ENCODE peak calls at places on chromosome 20, in nine cellular contexts. One of them, this sample, is unnamed.

GRCh38 chr20:48025661-48026060 is 240.4 kb upstream of the SULF2 start:
- DNase-seq in psoas muscle: no peak
- DNase-seq in NCI-H2081: no peak
- DNase-seq in heart right ventricle: no peak
- DNase-seq in SW 1271: no peak
- DNase-seq in iris pigment epithelial cell: peak; percentile 52
- DNase-seq in Daoy: peak; percentile 55
- DNase-seq in activated CD4-positive, alpha-beta T cell treated with anti-CD3 and anti-CD28 coated beads for 48 hours: no peak
- DNase-seq in MV-4-11: peak; percentile 19
- DNase-seq in this sample: no peak

GRCh38 chr20:57159945-57160610 is 106.4 kb downstream of the BMP7 start:
- DNase-seq in SW 1271: no peak
- DNase-seq in heart right ventricle: no peak
- DNase-seq in MV-4-11: no peak
- DNase-seq in psoas muscle: no peak
- DNase-seq in Daoy: no peak
- DNase-seq in NCI-H2081: no peak
- DNase-seq in activated CD4-positive, alpha-beta T cell treated with anti-CD3 and anti-CD28 coated beads for 48 hours: no peak
- DNase-seq in iris pigment epithelial cell: no peak
- DNase-seq in this sample: no peak

GRCh38 chr20:44080646-44081267 is 106.2 kb downstream of the JPH2 start:
- DNase-seq in NCI-H2081: peak; percentile 57
- DNase-seq in psoas muscle: peak; percentile 72
- DNase-seq in MV-4-11: peak; percentile 56
- DNase-seq in iris pigment epithelial cell: peak; percentile 79
- DNase-seq in Daoy: peak; percentile 77
- DNase-seq in SW 1271: peak; percentile 73
- DNase-seq in heart right ventricle: peak; percentile 52
- DNase-seq in activated CD4-positive, alpha-beta T cell treated with anti-CD3 and anti-CD28 coated beads for 48 hours: peak; percentile 83
- DNase-seq in this sample: peak; percentile 84

GRCh38 chr20:54140927-54141566 is 32.7 kb downstream of the CYP24A1 start:
- DNase-seq in SW 1271: peak; percentile 74
- DNase-seq in NCI-H2081: no peak
- DNase-seq in activated CD4-positive, alpha-beta T cell treated with anti-CD3 and anti-CD28 coated beads for 48 hours: no peak
- DNase-seq in psoas muscle: no peak
- DNase-seq in MV-4-11: no peak
- DNase-seq in Daoy: peak; percentile 15
- DNase-seq in heart right ventricle: no peak
- DNase-seq in iris pigment epithelial cell: peak; percentile 81
- DNase-seq in this sample: no peak

GRCh38 chr20:17228624-17229061 is 1.8 kb downstream of the PCSK2 start:
- DNase-seq in NCI-H2081: peak; percentile 60
- DNase-seq in SW 1271: no peak
- DNase-seq in psoas muscle: no peak
- DNase-seq in Daoy: no peak
- DNase-seq in activated CD4-positive, alpha-beta T cell treated with anti-CD3 and anti-CD28 coated beads for 48 hours: no peak
- DNase-seq in iris pigment epithelial cell: no peak
- DNase-seq in MV-4-11: no peak
- DNase-seq in heart right ventricle: peak; percentile 8
- DNase-seq in this sample: no peak

GRCh38 chr20:34579191-34579661 is 20.7 kb downstream of the MAP1LC3A start:
- DNase-seq in iris pigment epithelial cell: peak; percentile 78
- DNase-seq in heart right ventricle: peak; percentile 56
- DNase-seq in NCI-H2081: no peak
- DNase-seq in MV-4-11: peak; percentile 54
- DNase-seq in SW 1271: no peak
- DNase-seq in activated CD4-positive, alpha-beta T cell treated with anti-CD3 and anti-CD28 coated beads for 48 hours: no peak
- DNase-seq in psoas muscle: peak; percentile 82
- DNase-seq in Daoy: peak; percentile 80
- DNase-seq in this sample: no peak

GRCh38 chr20:39661833-39662232 is 699.7 kb downstream of the DHX35 start:
- DNase-seq in activated CD4-positive, alpha-beta T cell treated with anti-CD3 and anti-CD28 coated beads for 48 hours: no peak
- DNase-seq in NCI-H2081: no peak
- DNase-seq in heart right ventricle: no peak
- DNase-seq in psoas muscle: no peak
- DNase-seq in Daoy: peak; percentile 9
- DNase-seq in SW 1271: peak; percentile 74
- DNase-seq in MV-4-11: peak; percentile 75
- DNase-seq in iris pigment epithelial cell: no peak
- DNase-seq in this sample: no peak

GRCh38 chr20:49685809-49686208 is 27.9 kb downstream of the B4GALT5 start:
- DNase-seq in MV-4-11: peak; percentile 30
- DNase-seq in Daoy: peak; percentile 33
- DNase-seq in activated CD4-positive, alpha-beta T cell treated with anti-CD3 and anti-CD28 coated beads for 48 hours: no peak
- DNase-seq in SW 1271: no peak
- DNase-seq in psoas muscle: no peak
- DNase-seq in heart right ventricle: no peak
- DNase-seq in iris pigment epithelial cell: peak; percentile 66
- DNase-seq in NCI-H2081: no peak
- DNase-seq in this sample: no peak

GRCh38 chr20:62025832-62026563 is 39.7 kb downstream of the TAF4 start:
- DNase-seq in Daoy: no peak
- DNase-seq in psoas muscle: peak; percentile 36
- DNase-seq in NCI-H2081: no peak
- DNase-seq in iris pigment epithelial cell: peak; percentile 84
- DNase-seq in MV-4-11: peak; percentile 93
- DNase-seq in heart right ventricle: no peak
- DNase-seq in SW 1271: no peak
- DNase-seq in activated CD4-positive, alpha-beta T cell treated with anti-CD3 and anti-CD28 coated beads for 48 hours: peak; percentile 20
- DNase-seq in this sample: peak; percentile 48

GRCh38 chr20:64064145-64064698 is 1.2 kb downstream of the TCEA2 start:
- DNase-seq in iris pigment epithelial cell: peak; percentile 49
- DNase-seq in Daoy: peak; percentile 75
- DNase-seq in MV-4-11: no peak
- DNase-seq in NCI-H2081: no peak
- DNase-seq in SW 1271: peak; percentile 27
- DNase-seq in activated CD4-positive, alpha-beta T cell treated with anti-CD3 and anti-CD28 coated beads for 48 hours: no peak
- DNase-seq in heart right ventricle: no peak
- DNase-seq in psoas muscle: no peak
- DNase-seq in this sample: no peak

GRCh38 chr20:48238326-48238725 is 453.0 kb upstream of the SULF2 start:
- DNase-seq in SW 1271: no peak
- DNase-seq in NCI-H2081: no peak
- DNase-seq in heart right ventricle: no peak
- DNase-seq in iris pigment epithelial cell: peak; percentile 67
- DNase-seq in psoas muscle: no peak
- DNase-seq in activated CD4-positive, alpha-beta T cell treated with anti-CD3 and anti-CD28 coated beads for 48 hours: no peak
- DNase-seq in MV-4-11: no peak
- DNase-seq in Daoy: peak; percentile 41
- DNase-seq in this sample: no peak

GRCh38 chr20:48202334-48202733 is 417.1 kb upstream of the SULF2 start:
- DNase-seq in SW 1271: no peak
- DNase-seq in psoas muscle: peak; percentile 11
- DNase-seq in heart right ventricle: no peak
- DNase-seq in activated CD4-positive, alpha-beta T cell treated with anti-CD3 and anti-CD28 coated beads for 48 hours: no peak
- DNase-seq in MV-4-11: no peak
- DNase-seq in Daoy: no peak
- DNase-seq in iris pigment epithelial cell: no peak
- DNase-seq in NCI-H2081: no peak
- DNase-seq in this sample: no peak

GRCh38 chr20:43389231-43389630 is 68.5 kb upstream of the SRSF6 start:
- DNase-seq in heart right ventricle: peak; percentile 51
- DNase-seq in Daoy: no peak
- DNase-seq in NCI-H2081: no peak
- DNase-seq in MV-4-11: no peak
- DNase-seq in SW 1271: no peak
- DNase-seq in iris pigment epithelial cell: no peak
- DNase-seq in psoas muscle: peak; percentile 60
- DNase-seq in activated CD4-positive, alpha-beta T cell treated with anti-CD3 and anti-CD28 coated beads for 48 hours: no peak
- DNase-seq in this sample: no peak

GRCh38 chr20:20489054-20489453 is 121.2 kb downstream of the INSM1 start:
- DNase-seq in Daoy: no peak
- DNase-seq in psoas muscle: no peak
- DNase-seq in iris pigment epithelial cell: peak; percentile 23
- DNase-seq in MV-4-11: no peak
- DNase-seq in NCI-H2081: no peak
- DNase-seq in activated CD4-positive, alpha-beta T cell treated with anti-CD3 and anti-CD28 coated beads for 48 hours: no peak
- DNase-seq in heart right ventricle: no peak
- DNase-seq in SW 1271: no peak
- DNase-seq in this sample: no peak

GRCh38 chr20:53162251-53162835 is 190.2 kb downstream of the TSHZ2 start:
- DNase-seq in MV-4-11: peak; percentile 49
- DNase-seq in NCI-H2081: no peak
- DNase-seq in iris pigment epithelial cell: peak; percentile 81
- DNase-seq in activated CD4-positive, alpha-beta T cell treated with anti-CD3 and anti-CD28 coated beads for 48 hours: no peak
- DNase-seq in psoas muscle: no peak
- DNase-seq in Daoy: peak; percentile 87
- DNase-seq in heart right ventricle: no peak
- DNase-seq in SW 1271: no peak
- DNase-seq in this sample: peak; percentile 10

GRCh38 chr20:35263609-35264223 is 14.2 kb downstream of the MMP24OS start:
- DNase-seq in SW 1271: no peak
- DNase-seq in psoas muscle: no peak
- DNase-seq in NCI-H2081: no peak
- DNase-seq in MV-4-11: no peak
- DNase-seq in iris pigment epithelial cell: no peak
- DNase-seq in Daoy: no peak
- DNase-seq in heart right ventricle: no peak
- DNase-seq in activated CD4-positive, alpha-beta T cell treated with anti-CD3 and anti-CD28 coated beads for 48 hours: no peak
- DNase-seq in this sample: no peak

GRCh38 chr20:48209102-48209501 is 423.8 kb upstream of the SULF2 start:
- DNase-seq in heart right ventricle: no peak
- DNase-seq in Daoy: no peak
- DNase-seq in SW 1271: no peak
- DNase-seq in NCI-H2081: no peak
- DNase-seq in iris pigment epithelial cell: no peak
- DNase-seq in MV-4-11: no peak
- DNase-seq in psoas muscle: no peak
- DNase-seq in activated CD4-positive, alpha-beta T cell treated with anti-CD3 and anti-CD28 coated beads for 48 hours: no peak
- DNase-seq in this sample: no peak

GRCh38 chr20:2752631-2753455 is 47.6 kb downstream of the CPXM1 start:
- DNase-seq in psoas muscle: no peak
- DNase-seq in iris pigment epithelial cell: peak; percentile 37
- DNase-seq in heart right ventricle: no peak
- DNase-seq in NCI-H2081: peak; percentile 36
- DNase-seq in Daoy: peak; percentile 71
- DNase-seq in SW 1271: no peak
- DNase-seq in MV-4-11: peak; percentile 24
- DNase-seq in activated CD4-positive, alpha-beta T cell treated with anti-CD3 and anti-CD28 coated beads for 48 hours: peak; percentile 57
- DNase-seq in this sample: peak; percentile 58

GRCh38 chr20:47559141-47559540 is 57.5 kb downstream of the NCOA3 start:
- DNase-seq in psoas muscle: no peak
- DNase-seq in heart right ventricle: no peak
- DNase-seq in NCI-H2081: no peak
- DNase-seq in MV-4-11: no peak
- DNase-seq in Daoy: no peak
- DNase-seq in activated CD4-positive, alpha-beta T cell treated with anti-CD3 and anti-CD28 coated beads for 48 hours: no peak
- DNase-seq in SW 1271: no peak
- DNase-seq in iris pigment epithelial cell: no peak
- DNase-seq in this sample: no peak